ENCODE peak calls at places on chromosomes 2 and 18, in seven cellular contexts. K is HEK293T, H is AG08396, Z is HFFc6, V is spleen, R is epithelial cell of esophagus, Q is globus pallidus. C is an unnamed sample.

GRCh38 chr2:188381614-188382013 is 89.9 kb downstream of the GULP1 start:
- DNase-seq in H (peak; percentile 17), Q (no peak), V (no peak), Z (peak; percentile 71), K (no peak), R (peak; percentile 78), C (no peak)

GRCh38 chr2:1855150-1855549 is 110.8 kb upstream of the PXDN start:
- DNase-seq in H (peak; percentile 36), Z (no peak), V (no peak), Q (peak; percentile 30), K (no peak), R (no peak), C (no peak)

GRCh38 chr2:238954841-238955521 is 107.1 kb downstream of the TWIST2 start:
- DNase-seq in H (no peak), R (no peak), Z (no peak), V (peak; percentile 36), K (no peak), Q (no peak), C (no peak)

GRCh38 chr18:11119962-11120361 is 29.4 kb downstream of the PIEZO2 start:
- DNase-seq in Z (peak; percentile 45), H (no peak), V (no peak), K (no peak), Q (no peak), R (no peak), C (no peak)

GRCh38 chr2:47569658-47570398 is 166.9 kb downstream of the MSH2 start:
- DNase-seq in V (no peak), Q (no peak), R (peak; percentile 38), H (peak; percentile 62), Z (no peak), K (peak; percentile 65), C (no peak)

GRCh38 chr18:35609236-35609635 is 27.7 kb downstream of the GALNT1 start:
- DNase-seq in K (no peak), Z (no peak), Q (no peak), V (no peak), H (no peak), R (no peak), C (no peak)

GRCh38 chr2:240566203-240567136 is 1.8 kb upstream of the RNPEPL1 start:
- DNase-seq in Z (peak; percentile 62), K (peak; percentile 81), Q (peak; percentile 90), V (peak; percentile 99), H (peak; percentile 91), R (peak; percentile 90), C (peak; percentile 88)

GRCh38 chr18:56900195-56901094 is 246.4 kb upstream of the BOD1L2 start:
- DNase-seq in V (no peak), Z (no peak), H (no peak), K (no peak), Q (no peak), R (no peak), C (no peak)

GRCh38 chr2:94871226-94872087 is at the start of gene TEKT4:
- DNase-seq in Z (no peak), V (peak; percentile 68), Q (no peak), K (no peak), R (no peak), H (no peak), C (no peak)

GRCh38 chr2:71802556-71802955 is 345.1 kb downstream of the CYP26B1 start:
- DNase-seq in K (no peak), Q (no peak), H (no peak), Z (no peak), V (peak; percentile 14), R (no peak), C (no peak)

GRCh38 chr2:142008135-142008744 is 122.6 kb downstream of the LRP1B start:
- DNase-seq in R (no peak), Q (no peak), H (no peak), Z (no peak), V (no peak), K (no peak), C (no peak)

GRCh38 chr18:22539045-22539444 is 121.3 kb upstream of the CTAGE1 start:
- DNase-seq in K (no peak), R (no peak), Q (no peak), Z (no peak), H (no peak), V (no peak), C (no peak)

GRCh38 chr2:64325852-64326577 is 127.9 kb upstream of the LGALSL start:
- DNase-seq in R (no peak), K (no peak), H (no peak), Z (no peak), V (no peak), Q (no peak), C (no peak)

GRCh38 chr18:12377556-12378553 is 828 bp upstream of the AFG3L2 start:
- DNase-seq in V (no peak), Q (no peak), K (no peak), Z (peak; percentile 98), R (peak; percentile 99), H (peak; percentile 98), C (no peak)

GRCh38 chr2:223084873-223085272 is 32.9 kb downstream of the KCNE4 start:
- DNase-seq in H (no peak), V (no peak), K (no peak), R (peak; percentile 15), Q (no peak), Z (no peak), C (no peak)

GRCh38 chr2:109020217-109020637 is 31.2 kb upstream of the EDAR start:
- DNase-seq in K (no peak), R (no peak), H (no peak), Q (no peak), V (no peak), Z (peak; percentile 50), C (no peak)

GRCh38 chr2:75290600-75291140 is 91.3 kb upstream of the TACR1 start:
- DNase-seq in K (no peak), Z (peak; percentile 43), V (no peak), R (no peak), Q (no peak), H (peak; percentile 22), C (no peak)

GRCh38 chr18:73531601-73532000 is 616.0 kb downstream of the FBXO15 start:
- DNase-seq in H (no peak), Z (no peak), R (no peak), V (no peak), K (no peak), Q (no peak), C (no peak)

GRCh38 chr2:231461516-231461971 is 2.7 kb downstream of the NCL start:
- DNase-seq in V (peak; percentile 49), H (no peak), Q (no peak), R (no peak), Z (no peak), K (no peak), C (no peak)

GRCh38 chr2:231904161-231904611 is 22.0 kb downstream of the NPPC start:
- DNase-seq in V (peak; percentile 62), H (no peak), Z (no peak), Q (no peak), K (no peak), R (no peak), C (no peak)

GRCh38 chr2:10380048-10380926 is 67.8 kb downstream of the ODC1 start:
- DNase-seq in Z (no peak), V (peak; percentile 81), Q (no peak), H (no peak), K (no peak), R (peak; percentile 17), C (no peak)

GRCh38 chr18:55186588-55186987 is 227.3 kb upstream of the CCDC68 start:
- DNase-seq in K (no peak), V (no peak), Q (no peak), R (no peak), H (no peak), Z (no peak), C (no peak)